ENCODE peak calls at places on chromosome 3, in four cellular contexts. D, A, Q and I are unnamed samples.

GRCh38 chr3:104819333-104819732 is 547.4 kb upstream of the ALCAM start:
- DNase-seq in A (no peak), D (no peak), Q (no peak), I (no peak)

GRCh38 chr3:71128951-71129350 is 454.6 kb downstream of the FOXP1 start:
- DNase-seq in Q (peak), D (no peak), A (no peak), I (no peak)

GRCh38 chr3:140360332-140360731 is 317.5 kb upstream of the TRIM42 start:
- DNase-seq in D (no peak), Q (no peak), A (no peak), I (no peak)

GRCh38 chr3:111594781-111595180 is 365 bp downstream of the ZBED2 start:
- DNase-seq in A (no peak), Q (no peak), D (no peak), I (no peak)

GRCh38 chr3:179113903-179114302 is 34.3 kb upstream of the PIK3CA start:
- DNase-seq in Q (no peak), A (no peak), D (no peak), I (no peak)

GRCh38 chr3:87798567-87798947 is 260.2 kb downstream of the CGGBP1 start:
- DNase-seq in Q (no peak), A (no peak), D (no peak), I (no peak)

GRCh38 chr3:166444336-166444735 is 607.1 kb upstream of the BCHE start:
- DNase-seq in D (no peak), Q (no peak), A (no peak), I (no peak)

GRCh38 chr3:6965881-6966280 is 105.0 kb downstream of the GRM7 start:
- DNase-seq in Q (no peak), A (no peak), D (no peak), I (no peak)

GRCh38 chr3:175199961-175200360 is 340.8 kb downstream of the NAALADL2 start:
- DNase-seq in A (no peak), D (no peak), Q (no peak), I (no peak)

GRCh38 chr3:99637041-99637380 is 1.4 kb upstream of the COL8A1 start:
- DNase-seq in A (no peak), Q (no peak), D (no peak), I (no peak)

GRCh38 chr3:73614385-73614784 is 10.4 kb downstream of the PDZRN3 start:
- DNase-seq in D (no peak), A (no peak), Q (no peak), I (no peak)

GRCh38 chr3:18683900-18684299 is 258.8 kb upstream of the SATB1 start:
- DNase-seq in A (no peak), D (no peak), Q (no peak), I (no peak)

GRCh38 chr3:177114253-177114652 is 83.0 kb downstream of the TBL1XR1 start:
- DNase-seq in A (no peak), D (no peak), Q (no peak), I (no peak)

GRCh38 chr3:66386011-66386924 is 114.6 kb downstream of the LRIG1 start:
- DNase-seq in D (peak), A (no peak), Q (no peak), I (no peak)

GRCh38 chr3:101646726-101647125 is 30.2 kb downstream of the ZBTB11 start:
- DNase-seq in A (no peak), D (no peak), Q (no peak), I (no peak)

GRCh38 chr3:12350151-12350813 is 61.4 kb downstream of the PPARG start:
- DNase-seq in Q (no peak), A (no peak), D (no peak), I (no peak)

GRCh38 chr3:115084686-115085085 is 62.4 kb downstream of the ZBTB20 start:
- DNase-seq in A (no peak), Q (no peak), D (no peak), I (no peak)

GRCh38 chr3:160885791-160886286 is 129.8 kb downstream of the PPM1L start:
- DNase-seq in Q (peak), D (no peak), A (peak), I (no peak)

GRCh38 chr3:100954990-100955389 is 38.2 kb downstream of the ABI3BP start:
- DNase-seq in D (no peak), A (no peak), Q (no peak), I (no peak)